ENCODE peak calls at places on chromosomes 6 and 20, in six cellular contexts. J, Z, L, N, C and Q are unnamed samples.

GRCh38 chr6:27867941-27868705 is 44.1 kb downstream of the OR2B2 start:
- DNase-seq in J (no peak), L (peak), C (no peak), Z (peak), N (no peak), Q (no peak)

GRCh38 chr6:53808302-53808881 is 13.6 kb downstream of the LRRC1 start:
- DNase-seq in Z (no peak), C (no peak), L (no peak), J (no peak), N (no peak), Q (no peak)

GRCh38 chr6:692356-692851 is 535 bp downstream of the EXOC2 start:
- DNase-seq in N (peak), Z (peak), C (peak), L (no peak), J (peak), Q (peak)

GRCh38 chr6:167298166-167298565 is 7.1 kb downstream of the UNC93A start:
- DNase-seq in Z (no peak), L (no peak), C (no peak), N (no peak), J (no peak), Q (no peak)

GRCh38 chr20:4076671-4077070 is 61.3 kb upstream of the RNF24 start:
- DNase-seq in J (no peak), L (peak), Z (peak), C (no peak), N (no peak), Q (no peak)

GRCh38 chr6:106692112-106692822 is 62.9 kb downstream of the QRSL1 start:
- DNase-seq in L (peak), C (no peak), N (no peak), Z (peak), J (no peak), Q (no peak)

GRCh38 chr20:41048475-41049242 is 20.0 kb downstream of the TOP1 start:
- DNase-seq in N (no peak), C (no peak), J (no peak), L (no peak), Z (no peak), Q (no peak)

GRCh38 chr6:37538107-37538506 is 38.4 kb upstream of the CCDC167 start:
- DNase-seq in N (no peak), Z (no peak), J (peak), L (no peak), C (peak), Q (no peak)

GRCh38 chr6:88244721-88245120 is 78.6 kb upstream of the CNR1 start:
- DNase-seq in L (no peak), J (no peak), Z (no peak), C (no peak), N (no peak), Q (no peak)

GRCh38 chr6:1858191-1858590 is 248.5 kb downstream of the FOXC1 start:
- DNase-seq in Z (no peak), N (no peak), L (no peak), J (no peak), C (no peak), Q (no peak)

GRCh38 chr6:25326958-25327357 is 47.8 kb downstream of the CARMIL1 start:
- DNase-seq in C (no peak), N (no peak), L (no peak), J (no peak), Z (no peak), Q (no peak)

GRCh38 chr6:125869427-125869826 is 78.7 kb downstream of the NCOA7 start:
- DNase-seq in J (peak), Z (no peak), C (no peak), L (no peak), N (no peak), Q (no peak)

GRCh38 chr6:328184-328670 is 35.9 kb downstream of the DUSP22 start:
- DNase-seq in C (no peak), N (no peak), Z (peak), L (peak), J (no peak), Q (no peak)

GRCh38 chr6:41518118-41518517 is 28.1 kb upstream of the FOXP4 start:
- DNase-seq in C (no peak), L (no peak), N (no peak), Z (no peak), J (no peak), Q (no peak)

GRCh38 chr6:12748815-12749521 is 32.4 kb downstream of the PHACTR1 start:
- DNase-seq in C (peak), J (peak), Z (no peak), N (no peak), L (no peak), Q (peak)

GRCh38 chr6:131400782-131401496 is 172.1 kb upstream of the ARG1 start:
- DNase-seq in Z (no peak), N (no peak), J (no peak), C (no peak), L (no peak), Q (no peak)

GRCh38 chr6:8683204-8683603 is 247.9 kb upstream of the SLC35B3 start:
- DNase-seq in J (no peak), N (no peak), L (no peak), Z (no peak), C (no peak), Q (no peak)

GRCh38 chr20:35883778-35884540 is 70.3 kb downstream of the SCAND1 start:
- DNase-seq in N (peak), L (peak), Z (peak), C (peak), J (peak), Q (peak)

GRCh38 chr6:150322452-150322851 is 46.4 kb upstream of the IYD start:
- DNase-seq in L (no peak), Z (no peak), C (peak), N (no peak), J (no peak), Q (no peak)

GRCh38 chr6:156840606-156841005 is 63.4 kb downstream of the ARID1B start:
- DNase-seq in C (no peak), J (no peak), Z (no peak), N (no peak), L (no peak), Q (no peak)

GRCh38 chr20:45592574-45593189 is 13.6 kb upstream of the WFDC8 start:
- DNase-seq in C (peak), Z (peak), L (peak), J (peak), N (no peak), Q (no peak)

GRCh38 chr6:119096683-119097310 is 18.3 kb upstream of the FAM184A start:
- DNase-seq in Z (peak), C (peak), J (no peak), N (no peak), L (peak), Q (no peak)

GRCh38 chr6:113050010-113050893 is 703.1 kb downstream of the RFPL4B start:
- DNase-seq in L (no peak), J (no peak), Z (peak), N (no peak), C (peak), Q (no peak)

GRCh38 chr20:37823276-37823980 is 79.5 kb upstream of the VSTM2L start:
- DNase-seq in N (no peak), L (no peak), J (no peak), Z (peak), C (no peak), Q (no peak)

GRCh38 chr20:48425776-48426175 is 402.0 kb downstream of the PREX1 start:
- DNase-seq in N (no peak), J (no peak), Z (no peak), C (no peak), L (no peak), Q (no peak)

GRCh38 chr6:93017213-93017612 is 402.1 kb downstream of the EPHA7 start:
- DNase-seq in N (no peak), C (no peak), J (no peak), Z (peak), L (peak), Q (peak)

GRCh38 chr20:2899243-2899642 is 26.0 kb downstream of the PTPRA start:
- DNase-seq in N (no peak), L (no peak), J (no peak), Z (no peak), C (no peak), Q (no peak)

GRCh38 chr20:63009988-63010769 is 3.4 kb upstream of the BHLHE23 start:
- DNase-seq in J (no peak), L (no peak), Z (peak), N (no peak), C (no peak), Q (peak)

GRCh38 chr6:169277619-169278018 is 24.0 kb upstream of the THBS2 start:
- DNase-seq in C (no peak), Z (no peak), N (no peak), J (no peak), L (no peak), Q (no peak)

GRCh38 chr20:63253065-63253437 is 1.2 kb downstream of the NKAIN4 start:
- DNase-seq in J (no peak), L (no peak), Z (no peak), N (no peak), C (no peak), Q (no peak)

GRCh38 chr20:57749131-57749690 is 39.4 kb upstream of the PMEPA1 start:
- DNase-seq in J (no peak), Z (no peak), C (no peak), N (no peak), L (no peak), Q (no peak)

GRCh38 chr6:170157567-170158218 is 133.2 kb downstream of the DLL1 start:
- DNase-seq in C (no peak), L (no peak), J (peak), Z (no peak), N (no peak), Q (no peak)

GRCh38 chr6:34771727-34772126 is 14.4 kb downstream of the SNRPC start:
- DNase-seq in N (no peak), L (peak), C (no peak), J (no peak), Z (peak), Q (no peak)

GRCh38 chr6:3381233-3382065 is 75.4 kb downstream of the SLC22A23 start:
- DNase-seq in Z (no peak), C (no peak), N (no peak), L (no peak), J (no peak), Q (no peak)

GRCh38 chr20:22762576-22763256 is 178.3 kb upstream of the FOXA2 start:
- DNase-seq in Z (no peak), J (no peak), L (no peak), N (no peak), C (no peak), Q (no peak)

GRCh38 chr20:5612476-5613291 is 137.5 kb upstream of the SHLD1 start:
- DNase-seq in L (peak), J (no peak), C (no peak), N (no peak), Z (no peak), Q (no peak)

GRCh38 chr6:15530411-15530810 is 132.4 kb downstream of the DTNBP1 start:
- DNase-seq in C (no peak), L (no peak), J (no peak), N (no peak), Z (no peak), Q (no peak)
- TF ChIP-seq CTCF in C (no peak), L (no peak), J (no peak), N (no peak), Z (no peak), Q (no peak)

DNA sequence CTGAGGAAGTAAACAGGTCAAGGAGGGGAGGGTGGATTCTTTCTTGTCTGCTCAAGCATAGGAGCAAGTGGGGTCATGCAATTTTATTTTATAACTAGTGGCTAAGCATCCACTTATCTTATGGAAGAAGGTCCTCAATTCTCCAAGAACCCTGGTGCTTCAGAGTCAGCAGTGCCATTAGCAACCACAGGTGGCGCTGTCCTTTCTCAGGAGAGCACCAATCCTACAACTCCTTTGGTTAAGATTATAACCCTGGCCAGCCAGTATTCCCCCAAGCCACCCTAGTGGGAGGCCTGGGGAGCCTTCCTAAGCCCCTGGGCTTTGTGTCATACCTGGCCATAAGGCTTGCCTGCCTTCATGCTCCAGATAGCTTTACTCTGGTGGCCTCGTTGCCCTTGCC is 60.7 kb downstream of the PCSK2 start:
- DNase-seq in Z (no peak), J (peak), L (no peak), C (no peak), N (no peak), Q (peak)
- TF ChIP-seq CTCF in Z (no peak), J (peak), L (no peak), C (peak), N (no peak), Q (peak)

GRCh38 chr20:51380401-51381385 is 161.8 kb downstream of the NFATC2 start:
- DNase-seq in J (no peak), N (no peak), Z (peak), C (no peak), L (no peak), Q (no peak)

GRCh38 chr20:51379601-51380341 is 162.7 kb downstream of the NFATC2 start:
- DNase-seq in L (no peak), J (no peak), Z (no peak), N (no peak), C (no peak), Q (no peak)

GRCh38 chr20:51377132-51377531 is 165.4 kb downstream of the NFATC2 start:
- DNase-seq in C (no peak), L (no peak), N (no peak), J (no peak), Z (no peak), Q (no peak)

GRCh38 chr20:51376121-51376520 is 166.4 kb downstream of the NFATC2 start:
- DNase-seq in N (no peak), Z (no peak), C (no peak), J (no peak), L (no peak), Q (no peak)

DNA sequence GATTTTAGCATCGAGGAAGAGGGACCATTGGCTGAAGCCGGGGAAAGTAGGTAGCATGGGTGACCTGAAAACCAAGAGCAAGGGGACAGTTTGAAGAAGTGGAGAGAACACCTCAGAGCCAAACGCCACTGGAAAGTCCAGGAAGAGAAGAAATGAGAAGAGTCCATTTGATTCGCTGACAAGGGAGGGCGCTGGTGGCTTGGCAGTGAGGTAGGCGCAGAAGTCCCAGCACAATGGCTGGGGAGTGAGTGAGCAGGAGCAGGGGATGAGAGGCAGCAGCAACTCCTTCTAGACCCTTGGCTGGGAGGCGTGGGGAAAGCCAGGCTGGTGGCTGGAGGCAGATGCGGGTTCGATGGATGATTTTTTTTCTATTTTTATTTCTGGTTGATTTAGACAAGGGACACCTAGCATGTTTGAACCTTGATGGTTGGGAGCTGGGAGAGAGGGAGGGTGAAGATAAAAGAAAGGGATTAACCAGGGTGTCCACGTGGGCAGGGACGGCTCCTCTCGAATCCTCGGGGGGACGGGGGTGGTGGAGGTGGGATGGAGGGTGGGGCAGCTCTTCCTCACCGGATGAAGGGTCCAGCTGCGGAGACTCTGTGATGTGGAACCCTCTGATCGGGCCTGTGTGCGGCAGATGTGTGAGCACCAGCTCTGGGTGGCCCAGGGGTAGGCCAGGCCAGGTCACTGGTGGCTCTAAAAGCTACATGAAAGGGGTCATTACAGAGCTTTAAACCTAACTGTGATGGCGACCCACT is 164.2 kb downstream of the NFATC2 start:
- DNase-seq in N (no peak), C (peak), L (no peak), J (no peak), Z (no peak), Q (no peak)
- TF ChIP-seq CTCF in N (no peak), C (no peak), L (no peak), J (no peak), Z (peak), Q (no peak)

DNA sequence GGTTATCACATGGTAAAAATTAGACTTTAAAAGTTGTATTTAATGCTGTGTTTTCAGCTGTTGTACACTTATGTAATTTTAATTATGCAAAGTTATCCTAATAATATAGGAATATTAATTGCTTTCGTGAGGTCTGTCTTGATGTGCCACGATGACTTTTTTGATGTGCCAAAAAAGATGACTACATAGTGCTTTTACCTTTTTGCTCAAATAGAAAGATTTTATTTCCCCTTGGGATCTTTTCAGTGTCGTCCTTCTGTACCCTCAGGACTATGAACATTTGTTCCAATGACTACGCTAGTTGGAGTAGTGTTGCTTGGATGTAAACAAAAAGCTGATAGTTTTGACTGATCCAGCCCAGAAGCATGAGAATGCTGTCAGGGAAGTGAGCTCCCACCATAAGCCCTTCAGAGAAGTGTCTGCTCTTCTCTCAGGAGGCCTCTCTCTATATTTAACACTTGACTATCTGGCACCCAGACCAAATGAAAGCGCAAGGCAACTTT is 1.2 kb upstream of the CD164 start:
- DNase-seq in J (no peak), L (no peak), N (no peak), Z (no peak), C (no peak), Q (no peak)
- TF ChIP-seq CTCF in J (no peak), L (no peak), N (peak), Z (no peak), C (peak), Q (peak)